ENCODE peak calls at places on chromosomes 16 and 17, in five cellular contexts. One of them, this sample, is unnamed.

GRCh38 chr17:57406131-57406980 is 150.0 kb downstream of the MSI2 start:
- DNase-seq in bronchial epithelial cell: no peak
- DNase-seq in SK-N-SH: no peak
- DNase-seq in dorsolateral prefrontal cortex: no peak
- DNase-seq in effector memory CD4-positive, alpha-beta T cell: no peak
- DNase-seq in this sample: no peak

GRCh38 chr16:85047867-85048455 is 20.4 kb downstream of the KIAA0513 start:
- DNase-seq in bronchial epithelial cell: no peak
- DNase-seq in SK-N-SH: no peak
- DNase-seq in dorsolateral prefrontal cortex: no peak
- DNase-seq in effector memory CD4-positive, alpha-beta T cell: no peak
- DNase-seq in this sample: no peak

GRCh38 chr16:2934450-2934849 is 22.7 kb downstream of the FLYWCH1 start:
- DNase-seq in bronchial epithelial cell: no peak
- DNase-seq in SK-N-SH: no peak
- DNase-seq in dorsolateral prefrontal cortex: no peak
- DNase-seq in effector memory CD4-positive, alpha-beta T cell: no peak
- DNase-seq in this sample: no peak

GRCh38 chr17:49210158-49211029 is at the start of the genes ABI3 and GNGT2:
- DNase-seq in bronchial epithelial cell: no peak
- DNase-seq in SK-N-SH: peak
- DNase-seq in dorsolateral prefrontal cortex: no peak
- DNase-seq in effector memory CD4-positive, alpha-beta T cell: no peak
- DNase-seq in this sample: no peak

GRCh38 chr17:6159541-6160187 is 89.5 kb downstream of the WSCD1 start:
- DNase-seq in bronchial epithelial cell: no peak
- DNase-seq in SK-N-SH: no peak
- DNase-seq in dorsolateral prefrontal cortex: no peak
- DNase-seq in effector memory CD4-positive, alpha-beta T cell: no peak
- DNase-seq in this sample: no peak

GRCh38 chr16:10511829-10512228 is 68.6 kb downstream of the EMP2 start:
- DNase-seq in bronchial epithelial cell: peak
- DNase-seq in SK-N-SH: no peak
- DNase-seq in dorsolateral prefrontal cortex: no peak
- DNase-seq in effector memory CD4-positive, alpha-beta T cell: no peak
- DNase-seq in this sample: no peak

GRCh38 chr16:14371778-14372431 is 258.2 kb downstream of the PARN start:
- DNase-seq in bronchial epithelial cell: no peak
- DNase-seq in SK-N-SH: no peak
- DNase-seq in dorsolateral prefrontal cortex: no peak
- DNase-seq in effector memory CD4-positive, alpha-beta T cell: no peak
- DNase-seq in this sample: peak

GRCh38 chr16:69626256-69626655 is 60.5 kb downstream of the NFAT5 start:
- DNase-seq in bronchial epithelial cell: peak
- DNase-seq in SK-N-SH: no peak
- DNase-seq in dorsolateral prefrontal cortex: no peak
- DNase-seq in effector memory CD4-positive, alpha-beta T cell: no peak
- DNase-seq in this sample: no peak

GRCh38 chr16:61324044-61324443 is 712.2 kb downstream of the CDH8 start:
- DNase-seq in bronchial epithelial cell: no peak
- DNase-seq in SK-N-SH: no peak
- DNase-seq in dorsolateral prefrontal cortex: no peak
- DNase-seq in effector memory CD4-positive, alpha-beta T cell: no peak
- DNase-seq in this sample: no peak

GRCh38 chr16:84266451-84266850 is 26.6 kb upstream of the KCNG4 start:
- DNase-seq in bronchial epithelial cell: peak
- DNase-seq in SK-N-SH: peak
- DNase-seq in dorsolateral prefrontal cortex: peak
- DNase-seq in effector memory CD4-positive, alpha-beta T cell: no peak
- DNase-seq in this sample: peak

GRCh38 chr17:31674305-31674704 is 184.7 kb downstream of the COPRS start:
- DNase-seq in bronchial epithelial cell: peak
- DNase-seq in SK-N-SH: no peak
- DNase-seq in dorsolateral prefrontal cortex: no peak
- DNase-seq in effector memory CD4-positive, alpha-beta T cell: no peak
- DNase-seq in this sample: no peak

GRCh38 chr16:11224096-11224893 is 31.7 kb downstream of the SOCS1 start:
- DNase-seq in bronchial epithelial cell: no peak
- DNase-seq in SK-N-SH: no peak
- DNase-seq in dorsolateral prefrontal cortex: no peak
- DNase-seq in effector memory CD4-positive, alpha-beta T cell: peak
- DNase-seq in this sample: no peak

GRCh38 chr17:47763913-47764582 is 31.0 kb downstream of the TBX21 start:
- DNase-seq in bronchial epithelial cell: peak
- DNase-seq in SK-N-SH: no peak
- DNase-seq in dorsolateral prefrontal cortex: no peak
- DNase-seq in effector memory CD4-positive, alpha-beta T cell: no peak
- DNase-seq in this sample: no peak

GRCh38 chr16:31008154-31008950 is 2.1 kb downstream of the STX1B start:
- DNase-seq in bronchial epithelial cell: peak
- DNase-seq in SK-N-SH: peak
- DNase-seq in dorsolateral prefrontal cortex: no peak
- DNase-seq in effector memory CD4-positive, alpha-beta T cell: no peak
- DNase-seq in this sample: no peak

GRCh38 chr17:46117117-46117516 is 76.1 kb downstream of the KANSL1 start:
- DNase-seq in bronchial epithelial cell: no peak
- DNase-seq in SK-N-SH: no peak
- DNase-seq in dorsolateral prefrontal cortex: no peak
- DNase-seq in effector memory CD4-positive, alpha-beta T cell: no peak
- DNase-seq in this sample: no peak

GRCh38 chr16:10729649-10730048 is 14.0 kb upstream of the NUBP1 start:
- DNase-seq in bronchial epithelial cell: peak
- DNase-seq in SK-N-SH: no peak
- DNase-seq in dorsolateral prefrontal cortex: no peak
- DNase-seq in effector memory CD4-positive, alpha-beta T cell: no peak
- DNase-seq in this sample: no peak

GRCh38 chr17:40560592-40561293 is 4.5 kb downstream of the CCR7 start:
- DNase-seq in bronchial epithelial cell: no peak
- DNase-seq in SK-N-SH: no peak
- DNase-seq in dorsolateral prefrontal cortex: no peak
- DNase-seq in effector memory CD4-positive, alpha-beta T cell: peak
- DNase-seq in this sample: no peak

GRCh38 chr17:41521574-41522261 is 3.0 kb upstream of the KRT15 start:
- DNase-seq in bronchial epithelial cell: peak
- DNase-seq in SK-N-SH: no peak
- DNase-seq in dorsolateral prefrontal cortex: no peak
- DNase-seq in effector memory CD4-positive, alpha-beta T cell: no peak
- DNase-seq in this sample: no peak

GRCh38 chr17:82802141-82802540 is 37.7 kb downstream of the ZNF750 start:
- DNase-seq in bronchial epithelial cell: no peak
- DNase-seq in SK-N-SH: no peak
- DNase-seq in dorsolateral prefrontal cortex: no peak
- DNase-seq in effector memory CD4-positive, alpha-beta T cell: no peak
- DNase-seq in this sample: no peak

GRCh38 chr16:2295056-2295798 is 27.3 kb upstream of the RNPS1 start:
- DNase-seq in bronchial epithelial cell: no peak
- DNase-seq in SK-N-SH: no peak
- DNase-seq in dorsolateral prefrontal cortex: no peak
- DNase-seq in effector memory CD4-positive, alpha-beta T cell: no peak
- DNase-seq in this sample: no peak

GRCh38 chr17:81090361-81091133 is 55.6 kb downstream of the BAIAP2 start:
- DNase-seq in bronchial epithelial cell: peak
- DNase-seq in SK-N-SH: peak
- DNase-seq in dorsolateral prefrontal cortex: no peak
- DNase-seq in effector memory CD4-positive, alpha-beta T cell: peak
- DNase-seq in this sample: peak
- H3K4me3 ChIP-seq in bronchial epithelial cell: no peak
- H3K4me3 ChIP-seq in SK-N-SH: no peak
- H3K4me3 ChIP-seq in dorsolateral prefrontal cortex: no peak
- H3K4me3 ChIP-seq in effector memory CD4-positive, alpha-beta T cell: no peak
- H3K4me3 ChIP-seq in this sample: no peak

GRCh38 chr17:75589919-75590303 is 2.3 kb downstream of the MYO15B start:
- DNase-seq in bronchial epithelial cell: no peak
- DNase-seq in SK-N-SH: no peak
- DNase-seq in dorsolateral prefrontal cortex: no peak
- DNase-seq in effector memory CD4-positive, alpha-beta T cell: no peak
- DNase-seq in this sample: no peak

GRCh38 chr17:75589017-75589918 is 1.7 kb downstream of the MYO15B start:
- DNase-seq in bronchial epithelial cell: peak
- DNase-seq in SK-N-SH: peak
- DNase-seq in dorsolateral prefrontal cortex: peak
- DNase-seq in effector memory CD4-positive, alpha-beta T cell: peak
- DNase-seq in this sample: peak

GRCh38 chr17:75588546-75589016 is 981 bp downstream of the MYO15B start:
- DNase-seq in bronchial epithelial cell: no peak
- DNase-seq in SK-N-SH: no peak
- DNase-seq in dorsolateral prefrontal cortex: no peak
- DNase-seq in effector memory CD4-positive, alpha-beta T cell: no peak
- DNase-seq in this sample: no peak

GRCh38 chr17:75590314-75590761 is 2.7 kb downstream of the MYO15B start:
- DNase-seq in bronchial epithelial cell: no peak
- DNase-seq in SK-N-SH: no peak
- DNase-seq in dorsolateral prefrontal cortex: no peak
- DNase-seq in effector memory CD4-positive, alpha-beta T cell: no peak
- DNase-seq in this sample: no peak

GRCh38 chr17:75587718-75588545 is at the start of gene MYO15B:
- DNase-seq in bronchial epithelial cell: no peak
- DNase-seq in SK-N-SH: no peak
- DNase-seq in dorsolateral prefrontal cortex: no peak
- DNase-seq in effector memory CD4-positive, alpha-beta T cell: peak
- DNase-seq in this sample: no peak
- H3K4me3 ChIP-seq in bronchial epithelial cell: peak
- H3K4me3 ChIP-seq in SK-N-SH: no peak
- H3K4me3 ChIP-seq in dorsolateral prefrontal cortex: peak
- H3K4me3 ChIP-seq in effector memory CD4-positive, alpha-beta T cell: peak
- H3K4me3 ChIP-seq in this sample: peak

DNA sequence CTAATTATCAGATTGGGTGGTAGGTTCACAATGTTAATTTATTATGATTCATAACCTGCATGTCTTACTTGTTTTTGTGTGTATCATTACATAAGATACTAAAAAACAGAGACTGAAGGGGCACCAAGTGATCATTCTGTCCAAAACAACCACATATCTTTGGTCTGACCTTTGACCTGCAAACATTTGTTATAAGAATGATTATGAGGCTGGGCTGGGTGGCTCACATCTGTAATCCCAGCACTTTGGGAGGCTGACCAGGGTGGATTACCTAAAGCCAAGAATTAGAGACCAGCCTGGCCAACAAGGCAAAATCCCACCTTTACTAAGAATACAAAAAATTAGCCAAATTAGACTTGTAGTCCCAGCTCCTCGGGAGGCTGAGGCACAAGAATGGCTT is 116.4 kb downstream of the SPAG9 start:
- DNase-seq in bronchial epithelial cell: no peak
- DNase-seq in SK-N-SH: no peak
- DNase-seq in dorsolateral prefrontal cortex: no peak
- DNase-seq in effector memory CD4-positive, alpha-beta T cell: no peak
- DNase-seq in this sample: no peak
- H3K4me3 ChIP-seq in bronchial epithelial cell: no peak
- H3K4me3 ChIP-seq in SK-N-SH: no peak
- H3K4me3 ChIP-seq in dorsolateral prefrontal cortex: no peak
- H3K4me3 ChIP-seq in effector memory CD4-positive, alpha-beta T cell: no peak
- H3K4me3 ChIP-seq in this sample: no peak

GRCh38 chr17:81429813-81430510 is 34.7 kb downstream of the BAHCC1 start:
- DNase-seq in bronchial epithelial cell: no peak
- DNase-seq in SK-N-SH: peak
- DNase-seq in dorsolateral prefrontal cortex: no peak
- DNase-seq in effector memory CD4-positive, alpha-beta T cell: no peak
- DNase-seq in this sample: no peak
- H3K4me3 ChIP-seq in bronchial epithelial cell: no peak
- H3K4me3 ChIP-seq in SK-N-SH: peak
- H3K4me3 ChIP-seq in dorsolateral prefrontal cortex: peak
- H3K4me3 ChIP-seq in effector memory CD4-positive, alpha-beta T cell: no peak
- H3K4me3 ChIP-seq in this sample: no peak

GRCh38 chr17:35973333-35974260 is 7.7 kb downstream of the CCL16 start:
- DNase-seq in bronchial epithelial cell: peak
- DNase-seq in SK-N-SH: no peak
- DNase-seq in dorsolateral prefrontal cortex: no peak
- DNase-seq in effector memory CD4-positive, alpha-beta T cell: no peak
- DNase-seq in this sample: no peak

GRCh38 chr17:35972535-35972934 is 8.8 kb downstream of the CCL16 start:
- DNase-seq in bronchial epithelial cell: no peak
- DNase-seq in SK-N-SH: no peak
- DNase-seq in dorsolateral prefrontal cortex: no peak
- DNase-seq in effector memory CD4-positive, alpha-beta T cell: no peak
- DNase-seq in this sample: no peak

GRCh38 chr17:35972066-35972465 is 9.2 kb downstream of the CCL16 start:
- DNase-seq in bronchial epithelial cell: no peak
- DNase-seq in SK-N-SH: no peak
- DNase-seq in dorsolateral prefrontal cortex: no peak
- DNase-seq in effector memory CD4-positive, alpha-beta T cell: no peak
- DNase-seq in this sample: no peak

GRCh38 chr17:35969558-35970442 is 11.5 kb downstream of the CCL16 start:
- DNase-seq in bronchial epithelial cell: peak
- DNase-seq in SK-N-SH: peak
- DNase-seq in dorsolateral prefrontal cortex: no peak
- DNase-seq in effector memory CD4-positive, alpha-beta T cell: peak
- DNase-seq in this sample: peak

GRCh38 chr17:35972945-35973332 is 8.4 kb downstream of the CCL16 start:
- DNase-seq in bronchial epithelial cell: no peak
- DNase-seq in SK-N-SH: no peak
- DNase-seq in dorsolateral prefrontal cortex: no peak
- DNase-seq in effector memory CD4-positive, alpha-beta T cell: no peak
- DNase-seq in this sample: no peak
- H3K4me3 ChIP-seq in bronchial epithelial cell: no peak
- H3K4me3 ChIP-seq in SK-N-SH: no peak
- H3K4me3 ChIP-seq in dorsolateral prefrontal cortex: no peak
- H3K4me3 ChIP-seq in effector memory CD4-positive, alpha-beta T cell: no peak
- H3K4me3 ChIP-seq in this sample: no peak

This sample was measured in NT2/D1.